ENCODE peak calls at places on chromosomes 2 and 18, in five cellular contexts. One of them, this sample, is unnamed.

GRCh38 chr2:176638167-176639015 is 369.1 kb downstream of the MTX2 start:
- DNase-seq in astrocyte: peak
- DNase-seq in CD8-positive, alpha-beta T cell: peak
- DNase-seq in upper lobe of right lung: peak
- DNase-seq in brain microvascular endothelial cell: peak
- DNase-seq in this sample: no peak

GRCh38 chr2:237157551-237158102 is 71.9 kb downstream of the COPS8 start:
- DNase-seq in astrocyte: peak
- DNase-seq in CD8-positive, alpha-beta T cell: no peak
- DNase-seq in upper lobe of right lung: no peak
- DNase-seq in brain microvascular endothelial cell: no peak
- DNase-seq in this sample: no peak

GRCh38 chr2:15753233-15753798 is 161.6 kb downstream of the DDX1 start:
- DNase-seq in astrocyte: no peak
- DNase-seq in CD8-positive, alpha-beta T cell: no peak
- DNase-seq in upper lobe of right lung: no peak
- DNase-seq in brain microvascular endothelial cell: no peak
- DNase-seq in this sample: no peak

GRCh38 chr2:1224901-1225300 is 188.4 kb upstream of the TPO start:
- DNase-seq in astrocyte: no peak
- DNase-seq in CD8-positive, alpha-beta T cell: no peak
- DNase-seq in upper lobe of right lung: no peak
- DNase-seq in brain microvascular endothelial cell: peak
- DNase-seq in this sample: no peak

GRCh38 chr2:207704031-207704430 is 7.4 kb upstream of the CCNYL1 start:
- DNase-seq in astrocyte: no peak
- DNase-seq in CD8-positive, alpha-beta T cell: no peak
- DNase-seq in upper lobe of right lung: no peak
- DNase-seq in brain microvascular endothelial cell: no peak
- DNase-seq in this sample: no peak

GRCh38 chr2:176118606-176119370 is 2.2 kb downstream of the HOXD10 start:
- DNase-seq in astrocyte: no peak
- DNase-seq in CD8-positive, alpha-beta T cell: no peak
- DNase-seq in upper lobe of right lung: no peak
- DNase-seq in brain microvascular endothelial cell: no peak
- DNase-seq in this sample: no peak

GRCh38 chr18:37322497-37323035 is 243.0 kb downstream of the CELF4 start:
- DNase-seq in astrocyte: peak
- DNase-seq in CD8-positive, alpha-beta T cell: no peak
- DNase-seq in upper lobe of right lung: no peak
- DNase-seq in brain microvascular endothelial cell: peak
- DNase-seq in this sample: no peak

GRCh38 chr2:226398580-226398979 is 401.0 kb downstream of the IRS1 start:
- DNase-seq in astrocyte: no peak
- DNase-seq in CD8-positive, alpha-beta T cell: no peak
- DNase-seq in upper lobe of right lung: no peak
- DNase-seq in brain microvascular endothelial cell: no peak
- DNase-seq in this sample: no peak

GRCh38 chr2:55232863-55233657 is 572 bp downstream of the RPS27A start:
- DNase-seq in astrocyte: peak
- DNase-seq in CD8-positive, alpha-beta T cell: peak
- DNase-seq in upper lobe of right lung: peak
- DNase-seq in brain microvascular endothelial cell: no peak
- DNase-seq in this sample: no peak

GRCh38 chr2:133303150-133303549 is 265.1 kb downstream of the NCKAP5 start:
- DNase-seq in astrocyte: peak
- DNase-seq in CD8-positive, alpha-beta T cell: no peak
- DNase-seq in upper lobe of right lung: no peak
- DNase-seq in brain microvascular endothelial cell: no peak
- DNase-seq in this sample: no peak

GRCh38 chr18:34709104-34709503 is 994 bp upstream of the DTNA start:
- DNase-seq in astrocyte: peak
- DNase-seq in CD8-positive, alpha-beta T cell: no peak
- DNase-seq in upper lobe of right lung: no peak
- DNase-seq in brain microvascular endothelial cell: peak
- DNase-seq in this sample: peak

GRCh38 chr18:34709631-34710429 is at the start of gene DTNA:
- DNase-seq in astrocyte: peak
- DNase-seq in CD8-positive, alpha-beta T cell: no peak
- DNase-seq in upper lobe of right lung: no peak
- DNase-seq in brain microvascular endothelial cell: peak
- DNase-seq in this sample: peak

GRCh38 chr18:34704823-34705222 is 5.3 kb upstream of the DTNA start:
- DNase-seq in astrocyte: no peak
- DNase-seq in CD8-positive, alpha-beta T cell: no peak
- DNase-seq in upper lobe of right lung: no peak
- DNase-seq in brain microvascular endothelial cell: no peak
- DNase-seq in this sample: no peak

GRCh38 chr18:34707670-34708069 is 2.4 kb upstream of the DTNA start:
- DNase-seq in astrocyte: peak
- DNase-seq in CD8-positive, alpha-beta T cell: no peak
- DNase-seq in upper lobe of right lung: no peak
- DNase-seq in brain microvascular endothelial cell: peak
- DNase-seq in this sample: peak

GRCh38 chr18:34710430-34711386 is 610 bp downstream of the DTNA start:
- DNase-seq in astrocyte: peak
- DNase-seq in CD8-positive, alpha-beta T cell: no peak
- DNase-seq in upper lobe of right lung: no peak
- DNase-seq in brain microvascular endothelial cell: peak
- DNase-seq in this sample: no peak
- H3K4me3 ChIP-seq in astrocyte: peak
- H3K4me3 ChIP-seq in CD8-positive, alpha-beta T cell: no peak
- H3K4me3 ChIP-seq in upper lobe of right lung: peak
- H3K4me3 ChIP-seq in brain microvascular endothelial cell: peak
- H3K4me3 ChIP-seq in this sample: peak

GRCh38 chr2:216985658-216986141 is 125.8 kb upstream of the TNP1 start:
- DNase-seq in astrocyte: no peak
- DNase-seq in CD8-positive, alpha-beta T cell: no peak
- DNase-seq in upper lobe of right lung: no peak
- DNase-seq in brain microvascular endothelial cell: no peak
- DNase-seq in this sample: no peak

GRCh38 chr2:216987176-216987809 is 127.4 kb upstream of the TNP1 start:
- DNase-seq in astrocyte: no peak
- DNase-seq in CD8-positive, alpha-beta T cell: no peak
- DNase-seq in upper lobe of right lung: no peak
- DNase-seq in brain microvascular endothelial cell: no peak
- DNase-seq in this sample: no peak

GRCh38 chr2:216992056-216992455 is 132.2 kb upstream of the TNP1 start:
- DNase-seq in astrocyte: no peak
- DNase-seq in CD8-positive, alpha-beta T cell: no peak
- DNase-seq in upper lobe of right lung: no peak
- DNase-seq in brain microvascular endothelial cell: no peak
- DNase-seq in this sample: no peak

GRCh38 chr2:216991563-216991962 is 131.7 kb upstream of the TNP1 start:
- DNase-seq in astrocyte: no peak
- DNase-seq in CD8-positive, alpha-beta T cell: no peak
- DNase-seq in upper lobe of right lung: no peak
- DNase-seq in brain microvascular endothelial cell: no peak
- DNase-seq in this sample: no peak

GRCh38 chr2:216989335-216990129 is 129.7 kb upstream of the TNP1 start:
- DNase-seq in astrocyte: peak
- DNase-seq in CD8-positive, alpha-beta T cell: no peak
- DNase-seq in upper lobe of right lung: no peak
- DNase-seq in brain microvascular endothelial cell: peak
- DNase-seq in this sample: no peak
- TF ChIP-seq CTCF in astrocyte: no peak
- TF ChIP-seq CTCF in CD8-positive, alpha-beta T cell: no peak
- TF ChIP-seq CTCF in upper lobe of right lung: no peak
- TF ChIP-seq CTCF in brain microvascular endothelial cell: peak
- TF ChIP-seq CTCF in this sample: peak

GRCh38 chr2:223051580-223052375 is at the start of gene KCNE4:
- DNase-seq in astrocyte: peak
- DNase-seq in CD8-positive, alpha-beta T cell: no peak
- DNase-seq in upper lobe of right lung: no peak
- DNase-seq in brain microvascular endothelial cell: peak
- DNase-seq in this sample: no peak

GRCh38 chr2:223053431-223054192 is 1.6 kb downstream of the KCNE4 start:
- DNase-seq in astrocyte: no peak
- DNase-seq in CD8-positive, alpha-beta T cell: no peak
- DNase-seq in upper lobe of right lung: no peak
- DNase-seq in brain microvascular endothelial cell: no peak
- DNase-seq in this sample: no peak

GRCh38 chr2:223050900-223051299 is 1.1 kb upstream of the KCNE4 start:
- DNase-seq in astrocyte: peak
- DNase-seq in CD8-positive, alpha-beta T cell: no peak
- DNase-seq in upper lobe of right lung: no peak
- DNase-seq in brain microvascular endothelial cell: peak
- DNase-seq in this sample: no peak

GRCh38 chr2:223054193-223054781 is 2.3 kb downstream of the KCNE4 start:
- DNase-seq in astrocyte: peak
- DNase-seq in CD8-positive, alpha-beta T cell: no peak
- DNase-seq in upper lobe of right lung: no peak
- DNase-seq in brain microvascular endothelial cell: peak
- DNase-seq in this sample: peak

DNA sequence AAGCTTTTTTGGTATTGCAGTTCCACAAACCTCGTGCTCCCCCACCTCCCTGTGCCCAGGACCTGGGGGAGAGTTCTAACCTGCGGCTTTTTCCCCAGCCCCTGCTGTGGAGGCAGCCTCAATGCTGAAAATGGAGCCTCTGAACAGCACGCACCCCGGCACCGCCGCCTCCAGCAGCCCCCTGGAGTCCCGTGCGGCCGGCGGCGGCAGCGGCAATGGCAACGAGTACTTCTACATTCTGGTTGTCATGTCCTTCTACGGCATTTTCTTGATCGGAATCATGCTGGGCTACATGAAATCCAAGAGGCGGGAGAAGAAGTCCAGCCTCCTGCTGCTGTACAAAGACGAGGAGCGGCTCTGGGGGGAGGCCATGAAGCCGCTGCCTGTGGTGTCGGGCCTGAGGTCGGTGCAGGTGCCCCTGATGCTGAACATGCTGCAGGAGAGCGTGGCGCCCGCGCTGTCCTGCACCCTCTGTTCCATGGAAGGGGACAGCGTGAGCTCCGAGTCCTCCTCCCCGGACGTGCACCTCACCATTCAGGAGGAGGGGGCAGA is 796 bp downstream of the KCNE4 start:
- DNase-seq in astrocyte: no peak
- DNase-seq in CD8-positive, alpha-beta T cell: no peak
- DNase-seq in upper lobe of right lung: no peak
- DNase-seq in brain microvascular endothelial cell: no peak
- DNase-seq in this sample: no peak
- H3K4me3 ChIP-seq in astrocyte: peak
- H3K4me3 ChIP-seq in CD8-positive, alpha-beta T cell: no peak
- H3K4me3 ChIP-seq in upper lobe of right lung: peak
- H3K4me3 ChIP-seq in brain microvascular endothelial cell: peak
- H3K4me3 ChIP-seq in this sample: peak

DNA sequence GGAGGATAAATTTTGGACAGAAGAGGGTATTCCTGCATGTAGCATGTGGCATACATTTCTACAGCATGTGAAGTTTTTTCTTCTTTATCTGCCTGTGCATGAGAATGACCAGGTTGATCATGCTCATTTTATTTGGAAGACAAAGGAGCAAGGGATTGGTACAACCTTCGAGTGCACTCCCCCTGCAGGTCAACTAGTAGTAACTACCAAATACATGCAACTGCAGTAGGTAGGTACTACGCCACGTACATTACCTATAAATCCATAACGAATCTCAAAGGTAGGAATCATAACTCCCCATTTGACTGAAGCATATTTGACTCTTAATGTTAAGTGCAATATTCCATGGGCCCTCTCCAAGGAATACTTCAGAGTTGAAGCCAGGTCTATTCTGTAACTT is 763.9 kb downstream of the TSN start:
- DNase-seq in astrocyte: no peak
- DNase-seq in CD8-positive, alpha-beta T cell: no peak
- DNase-seq in upper lobe of right lung: no peak
- DNase-seq in brain microvascular endothelial cell: no peak
- DNase-seq in this sample: no peak
- TF ChIP-seq CTCF in astrocyte: no peak
- TF ChIP-seq CTCF in CD8-positive, alpha-beta T cell: no peak
- TF ChIP-seq CTCF in upper lobe of right lung: peak
- TF ChIP-seq CTCF in brain microvascular endothelial cell: peak
- TF ChIP-seq CTCF in this sample: no peak

This sample was measured in AG04449.